ENCODE peak calls at places on chromosomes 16 and 17, in six cellular contexts. One of them, this sample, is unnamed.

GRCh38 chr17:1644493-1645206 is 882 bp downstream of the SCARF1 start:
- DNase-seq in GM12878: peak; percentile 61
- DNase-seq in HCT116: no peak
- DNase-seq in GM23338: no peak
- DNase-seq in Panc1: no peak
- DNase-seq in HepG2: no peak
- DNase-seq in this sample: no peak

GRCh38 chr17:80760501-80760900 is 215.9 kb downstream of the RPTOR start:
- DNase-seq in GM12878: peak; percentile 40
- DNase-seq in HCT116: no peak
- DNase-seq in GM23338: no peak
- DNase-seq in Panc1: no peak
- DNase-seq in HepG2: no peak
- DNase-seq in this sample: no peak

GRCh38 chr17:81440511-81441244 is 45.4 kb downstream of the BAHCC1 start:
- DNase-seq in GM12878: no peak
- DNase-seq in HCT116: no peak
- DNase-seq in GM23338: peak; percentile 88
- DNase-seq in Panc1: no peak
- DNase-seq in HepG2: peak; percentile 67
- DNase-seq in this sample: peak; percentile 87

GRCh38 chr16:7182510-7183109 is 150.0 kb upstream of the RBFOX1 start:
- DNase-seq in GM12878: no peak
- DNase-seq in HCT116: no peak
- DNase-seq in GM23338: peak; percentile 21
- DNase-seq in Panc1: no peak
- DNase-seq in HepG2: no peak
- DNase-seq in this sample: no peak

GRCh38 chr16:48277158-48277557 is 29.8 kb upstream of the ABCC11 start:
- DNase-seq in GM12878: no peak
- DNase-seq in HCT116: no peak
- DNase-seq in GM23338: no peak
- DNase-seq in Panc1: no peak
- DNase-seq in HepG2: no peak
- DNase-seq in this sample: no peak

GRCh38 chr17:40516581-40517285 is 15.3 kb upstream of the TNS4 start:
- DNase-seq in GM12878: peak; percentile 60
- DNase-seq in HCT116: peak; percentile 62
- DNase-seq in GM23338: no peak
- DNase-seq in Panc1: no peak
- DNase-seq in HepG2: peak; percentile 93
- DNase-seq in this sample: peak; percentile 74

GRCh38 chr16:75065808-75066149 is 50.8 kb downstream of the LDHD start:
- DNase-seq in GM12878: no peak
- DNase-seq in HCT116: no peak
- DNase-seq in GM23338: no peak
- DNase-seq in Panc1: no peak
- DNase-seq in HepG2: no peak
- DNase-seq in this sample: no peak

GRCh38 chr17:8151120-8151640 is 1.0 kb downstream of the PER1 start:
- DNase-seq in GM12878: no peak
- DNase-seq in HCT116: no peak
- DNase-seq in GM23338: peak; percentile 77
- DNase-seq in Panc1: no peak
- DNase-seq in HepG2: no peak
- DNase-seq in this sample: no peak

GRCh38 chr17:66716236-66717026 is 118.5 kb upstream of the CACNG5 start:
- DNase-seq in GM12878: no peak
- DNase-seq in HCT116: no peak
- DNase-seq in GM23338: peak; percentile 70
- DNase-seq in Panc1: no peak
- DNase-seq in HepG2: no peak
- DNase-seq in this sample: no peak

GRCh38 chr16:8916541-8917225 is 34.5 kb downstream of the LITAFD start:
- DNase-seq in GM12878: no peak
- DNase-seq in HCT116: no peak
- DNase-seq in GM23338: no peak
- DNase-seq in Panc1: no peak
- DNase-seq in HepG2: no peak
- DNase-seq in this sample: no peak

GRCh38 chr17:49729074-49729473 is 21.3 kb upstream of the SLC35B1 start:
- DNase-seq in GM12878: no peak
- DNase-seq in HCT116: no peak
- DNase-seq in GM23338: no peak
- DNase-seq in Panc1: no peak
- DNase-seq in HepG2: no peak
- DNase-seq in this sample: no peak

GRCh38 chr16:1712791-1713261 is 6.8 kb downstream of the MAPK8IP3 start:
- DNase-seq in GM12878: no peak
- DNase-seq in HCT116: no peak
- DNase-seq in GM23338: no peak
- DNase-seq in Panc1: no peak
- DNase-seq in HepG2: no peak
- DNase-seq in this sample: no peak

GRCh38 chr16:17945080-17945601 is 391.4 kb downstream of the NPIPA8 start:
- DNase-seq in GM12878: no peak
- DNase-seq in HCT116: no peak
- DNase-seq in GM23338: no peak
- DNase-seq in Panc1: no peak
- DNase-seq in HepG2: no peak
- DNase-seq in this sample: no peak

GRCh38 chr16:62738631-62739030 is 702.4 kb upstream of the CDH8 start:
- DNase-seq in GM12878: no peak
- DNase-seq in HCT116: no peak
- DNase-seq in GM23338: no peak
- DNase-seq in Panc1: no peak
- DNase-seq in HepG2: no peak
- DNase-seq in this sample: no peak

GRCh38 chr17:34571428-34572130 is 7.8 kb upstream of the TMEM132E start:
- DNase-seq in GM12878: no peak
- DNase-seq in HCT116: no peak
- DNase-seq in GM23338: no peak
- DNase-seq in Panc1: no peak
- DNase-seq in HepG2: no peak
- DNase-seq in this sample: no peak

DNA sequence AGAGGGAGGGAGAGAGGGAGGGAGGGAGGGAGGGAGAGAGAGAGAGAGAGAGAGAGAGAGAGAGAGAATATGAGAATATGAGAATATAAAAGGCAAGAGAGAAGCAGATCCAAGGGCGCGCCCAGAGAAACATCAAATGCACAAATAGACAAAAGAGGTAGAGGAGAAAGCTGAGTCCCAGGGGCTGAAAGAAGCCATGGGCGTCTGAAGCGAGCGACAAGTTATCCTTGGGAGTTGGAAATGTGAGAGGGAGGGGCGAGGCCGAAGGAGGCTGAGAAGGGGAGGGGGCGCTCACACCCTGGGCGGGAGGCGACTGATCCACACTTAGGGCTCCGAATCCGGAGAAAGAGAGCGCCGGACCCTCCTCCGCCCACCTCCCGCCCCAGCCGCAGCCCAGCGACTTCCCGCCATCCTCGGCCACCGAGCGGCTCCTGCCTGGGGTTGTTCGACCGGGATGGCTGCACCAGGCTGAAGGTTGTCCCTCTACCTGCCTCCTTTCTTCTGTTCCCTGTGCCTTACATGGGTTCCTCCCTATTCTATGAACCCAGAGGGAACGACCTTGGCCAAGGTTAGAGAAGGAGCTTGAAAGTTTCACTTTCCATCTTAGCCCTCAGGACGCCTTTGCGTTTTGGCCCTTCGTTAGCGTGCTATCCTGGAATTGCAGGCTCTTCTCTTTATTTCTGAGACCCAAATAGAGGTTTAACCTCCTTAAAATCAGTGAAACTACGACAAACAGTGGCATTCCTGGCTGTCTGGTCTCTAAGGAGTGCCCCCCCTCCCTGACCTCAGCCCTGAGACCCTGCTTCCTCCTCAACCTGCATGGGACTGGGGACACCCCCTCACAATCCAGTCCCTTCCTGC is 21.2 kb upstream of the HOXB9 start:
- DNase-seq in GM12878: no peak
- DNase-seq in HCT116: no peak
- DNase-seq in GM23338: peak; percentile 80
- DNase-seq in Panc1: no peak
- DNase-seq in HepG2: no peak
- DNase-seq in this sample: peak; percentile 71
- TF ChIP-seq REST in GM12878: no peak
- TF ChIP-seq REST in HCT116: no peak
- TF ChIP-seq REST in GM23338: no peak
- TF ChIP-seq REST in Panc1: no peak
- TF ChIP-seq REST in HepG2: no peak
- TF ChIP-seq REST in this sample: no peak

DNA sequence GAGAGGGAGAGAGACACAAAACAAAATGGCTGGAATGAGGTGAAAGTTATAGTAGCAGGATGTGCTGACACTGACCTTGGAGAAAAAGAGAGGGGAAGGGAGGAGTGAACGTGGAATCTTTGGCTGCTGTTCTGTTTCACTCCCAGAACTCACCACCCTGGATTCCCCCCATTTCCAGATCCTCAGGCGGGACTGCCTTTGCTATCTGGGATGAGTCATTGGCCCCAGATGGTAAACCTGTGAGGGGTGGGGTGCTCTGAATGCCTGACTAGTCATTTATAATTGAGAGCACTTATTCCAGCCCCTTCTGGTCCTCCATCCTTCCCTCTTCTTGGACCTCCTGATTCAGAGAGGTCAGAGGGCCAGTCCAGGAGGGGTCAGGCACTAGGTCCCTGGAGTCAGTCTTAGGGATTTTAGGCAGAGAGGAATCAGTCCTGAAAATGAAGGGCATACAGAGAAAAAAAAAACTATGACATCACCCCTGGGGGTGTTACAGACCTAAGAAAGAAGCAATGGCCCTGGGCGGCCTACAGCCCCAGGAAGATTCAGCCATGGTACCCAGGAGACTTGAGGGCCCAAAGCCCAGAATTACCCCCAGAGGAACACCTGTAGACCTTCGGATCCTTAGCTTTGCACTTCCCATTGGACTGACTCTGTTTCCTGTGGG is 2.2 kb upstream of the ZG16 start:
- DNase-seq in GM12878: no peak
- DNase-seq in HCT116: no peak
- DNase-seq in GM23338: no peak
- DNase-seq in Panc1: no peak
- DNase-seq in HepG2: no peak
- DNase-seq in this sample: no peak
- TF ChIP-seq REST in GM12878: no peak
- TF ChIP-seq REST in HCT116: no peak
- TF ChIP-seq REST in GM23338: no peak
- TF ChIP-seq REST in Panc1: no peak
- TF ChIP-seq REST in HepG2: no peak
- TF ChIP-seq REST in this sample: no peak

GRCh38 chr16:87085441-87085840 is 231.8 kb downstream of the C16orf95 start:
- DNase-seq in GM12878: no peak
- DNase-seq in HCT116: no peak
- DNase-seq in GM23338: no peak
- DNase-seq in Panc1: no peak
- DNase-seq in HepG2: no peak
- DNase-seq in this sample: no peak

GRCh38 chr16:87080571-87081167 is 236.5 kb downstream of the C16orf95 start:
- DNase-seq in GM12878: no peak
- DNase-seq in HCT116: peak; percentile 10
- DNase-seq in GM23338: no peak
- DNase-seq in Panc1: no peak
- DNase-seq in HepG2: no peak
- DNase-seq in this sample: no peak

GRCh38 chr16:87086575-87086974 is 230.6 kb downstream of the C16orf95 start:
- DNase-seq in GM12878: no peak
- DNase-seq in HCT116: peak; percentile 7
- DNase-seq in GM23338: no peak
- DNase-seq in Panc1: no peak
- DNase-seq in HepG2: no peak
- DNase-seq in this sample: no peak

GRCh38 chr16:87086156-87086555 is 231.0 kb downstream of the C16orf95 start:
- DNase-seq in GM12878: no peak
- DNase-seq in HCT116: no peak
- DNase-seq in GM23338: no peak
- DNase-seq in Panc1: no peak
- DNase-seq in HepG2: no peak
- DNase-seq in this sample: no peak
- TF ChIP-seq REST in GM12878: no peak
- TF ChIP-seq REST in HCT116: no peak
- TF ChIP-seq REST in GM23338: no peak
- TF ChIP-seq REST in Panc1: no peak
- TF ChIP-seq REST in HepG2: no peak
- TF ChIP-seq REST in this sample: no peak

GRCh38 chr17:57559226-57559625 is 185.9 kb downstream of the CCDC182 start:
- DNase-seq in GM12878: no peak
- DNase-seq in HCT116: no peak
- DNase-seq in GM23338: no peak
- DNase-seq in Panc1: no peak
- DNase-seq in HepG2: no peak
- DNase-seq in this sample: no peak
- TF ChIP-seq REST in GM12878: no peak
- TF ChIP-seq REST in HCT116: no peak
- TF ChIP-seq REST in GM23338: no peak
- TF ChIP-seq REST in Panc1: no peak
- TF ChIP-seq REST in HepG2: no peak
- TF ChIP-seq REST in this sample: no peak

GRCh38 chr16:70691223-70692129 is 5.6 kb upstream of the MTSS2 start:
- DNase-seq in GM12878: no peak
- DNase-seq in HCT116: no peak
- DNase-seq in GM23338: no peak
- DNase-seq in Panc1: no peak
- DNase-seq in HepG2: peak; percentile 48
- DNase-seq in this sample: no peak
- TF ChIP-seq REST in GM12878: no peak
- TF ChIP-seq REST in HCT116: no peak
- TF ChIP-seq REST in GM23338: no peak
- TF ChIP-seq REST in Panc1: no peak
- TF ChIP-seq REST in HepG2: no peak
- TF ChIP-seq REST in this sample: no peak

GRCh38 chr16:2874584-2875362 is 8.2 kb upstream of the FLYWCH2 start:
- DNase-seq in GM12878: peak; percentile 3
- DNase-seq in HCT116: peak; percentile 67
- DNase-seq in GM23338: peak; percentile 84
- DNase-seq in Panc1: no peak
- DNase-seq in HepG2: peak; percentile 49
- DNase-seq in this sample: peak; percentile 87
- TF ChIP-seq REST in GM12878: no peak
- TF ChIP-seq REST in HCT116: no peak
- TF ChIP-seq REST in GM23338: no peak
- TF ChIP-seq REST in Panc1: no peak
- TF ChIP-seq REST in HepG2: no peak
- TF ChIP-seq REST in this sample: no peak

DNA sequence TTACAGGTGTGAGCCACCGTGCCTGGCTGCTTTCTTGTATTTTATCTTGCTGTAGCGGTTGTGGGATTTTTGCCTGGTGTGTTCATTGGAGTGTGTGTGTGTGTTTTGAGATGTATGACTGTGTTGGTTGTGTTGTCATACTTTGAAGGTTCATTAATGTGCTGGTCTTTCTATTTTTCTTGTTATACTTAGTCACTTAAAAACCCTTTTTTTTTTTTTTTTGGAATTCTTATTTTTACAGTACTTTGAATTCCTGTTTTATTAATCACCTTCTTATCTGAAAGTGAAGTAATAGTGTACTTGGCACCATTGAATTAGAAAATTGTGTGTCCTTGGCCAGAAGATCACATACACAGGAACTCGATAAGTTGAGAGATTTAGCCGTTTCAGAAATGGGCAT is 30.2 kb downstream of the TENT4B start:
- DNase-seq in GM12878: no peak
- DNase-seq in HCT116: no peak
- DNase-seq in GM23338: no peak
- DNase-seq in Panc1: no peak
- DNase-seq in HepG2: no peak
- DNase-seq in this sample: no peak
- TF ChIP-seq REST in GM12878: no peak
- TF ChIP-seq REST in HCT116: no peak
- TF ChIP-seq REST in GM23338: no peak
- TF ChIP-seq REST in Panc1: no peak
- TF ChIP-seq REST in HepG2: no peak
- TF ChIP-seq REST in this sample: no peak

This sample was measured in A549.